ENCODE peak calls at places on chromosomes 4 and X, in ten cellular contexts. E is endodermal cell, Z is upper lobe of left lung, A is heart right ventricle, V is fibroblast of lung, O is H9, H is mammary epithelial cell, T is left ventricle myocardium inferior, N is spleen, G is cardiac muscle cell. Q is an unnamed sample.

GRCh38 chr4:38314663-38315062 is 349.3 kb upstream of the KLF3 start:
- DNase-seq in T (no peak), V (no peak), O (no peak), A (no peak), N (no peak), E (no peak), Z (no peak), H (peak; percentile 95), G (no peak), Q (no peak)

GRCh38 chr4:150258569-150258968 is 180.3 kb downstream of the DCLK2 start:
- DNase-seq in A (no peak), H (peak; percentile 73), Z (no peak), N (no peak), E (no peak), O (no peak), V (no peak), G (no peak), T (no peak), Q (no peak)

GRCh38 chr4:89800527-89801103 is 36.3 kb downstream of the SNCA start:
- DNase-seq in N (no peak), V (no peak), A (no peak), E (no peak), T (no peak), H (peak; percentile 62), O (no peak), G (peak; percentile 62), Z (no peak), Q (no peak)

GRCh38 chr4:153488719-153489384 is 22.7 kb downstream of the TMEM131L start:
- DNase-seq in A (peak; percentile 62), N (peak; percentile 86), Z (peak; percentile 53), V (no peak), T (peak; percentile 51), G (peak; percentile 18), O (peak; percentile 54), E (peak; percentile 75), H (peak; percentile 72), Q (no peak)

GRCh38 chrX:70434352-70434866 is 10.2 kb upstream of the DLG3 start:
- DNase-seq in A (peak; percentile 87), E (peak; percentile 95), G (peak; percentile 80), V (peak; percentile 73), H (peak; percentile 76), O (peak; percentile 93), T (peak; percentile 87), N (peak; percentile 89), Z (peak; percentile 88), Q (peak; percentile 53)

GRCh38 chrX:130304587-130305368 is 34.9 kb upstream of the SLC25A14 start:
- DNase-seq in T (no peak), H (no peak), Z (no peak), N (no peak), G (no peak), O (peak; percentile 36), E (peak; percentile 63), V (no peak), A (no peak), Q (no peak)

GRCh38 chr4:155604718-155605601 is 61.7 kb upstream of the GUCY1A1 start:
- DNase-seq in A (peak; percentile 14), H (peak; percentile 79), E (no peak), N (no peak), O (no peak), V (peak; percentile 98), Z (no peak), G (peak; percentile 96), T (no peak), Q (no peak)

GRCh38 chr4:20603671-20604313 is 96.5 kb upstream of the PACRGL start:
- DNase-seq in Z (no peak), A (no peak), E (no peak), G (peak; percentile 80), H (peak; percentile 77), T (no peak), N (no peak), O (no peak), V (peak; percentile 73), Q (no peak)

GRCh38 chrX:8773117-8773516 is 28.1 kb downstream of the FAM9A start:
- DNase-seq in O (no peak), T (no peak), G (no peak), V (no peak), N (no peak), E (no peak), H (no peak), A (no peak), Z (no peak), Q (no peak)

GRCh38 chr4:136103616-136104015 is 1428.7 kb downstream of the PCDH18 start:
- DNase-seq in O (no peak), H (no peak), T (no peak), G (no peak), V (no peak), E (no peak), Z (no peak), A (no peak), N (no peak), Q (no peak)

GRCh38 chrX:29728639-29729038 is 486.7 kb upstream of the MAGEB2 start:
- DNase-seq in N (no peak), H (peak; percentile 45), V (peak; percentile 61), G (peak; percentile 47), E (no peak), Z (no peak), O (no peak), T (no peak), A (no peak), Q (no peak)

GRCh38 chr4:78149737-78150136 is 92.6 kb downstream of the FRAS1 start:
- DNase-seq in T (no peak), A (no peak), N (no peak), O (no peak), H (no peak), G (no peak), Z (no peak), V (no peak), E (peak; percentile 58), Q (no peak)

GRCh38 chr4:84634961-84635360 is 52.0 kb downstream of the CDS1 start:
- DNase-seq in O (no peak), V (no peak), E (no peak), G (no peak), H (peak; percentile 49), Z (no peak), T (no peak), N (no peak), A (no peak), Q (no peak)

GRCh38 chr4:55866290-55866907 is 13.0 kb downstream of the EXOC1 start:
- DNase-seq in E (no peak), H (peak; percentile 89), N (no peak), V (peak; percentile 95), G (peak; percentile 93), O (no peak), T (no peak), A (no peak), Z (no peak), Q (no peak)

GRCh38 chr4:174604198-174604597 is 81.9 kb upstream of the HPGD start:
- DNase-seq in Z (no peak), H (peak; percentile 50), V (peak; percentile 27), E (no peak), O (no peak), N (no peak), A (no peak), T (no peak), G (peak; percentile 60), Q (no peak)

DNA sequence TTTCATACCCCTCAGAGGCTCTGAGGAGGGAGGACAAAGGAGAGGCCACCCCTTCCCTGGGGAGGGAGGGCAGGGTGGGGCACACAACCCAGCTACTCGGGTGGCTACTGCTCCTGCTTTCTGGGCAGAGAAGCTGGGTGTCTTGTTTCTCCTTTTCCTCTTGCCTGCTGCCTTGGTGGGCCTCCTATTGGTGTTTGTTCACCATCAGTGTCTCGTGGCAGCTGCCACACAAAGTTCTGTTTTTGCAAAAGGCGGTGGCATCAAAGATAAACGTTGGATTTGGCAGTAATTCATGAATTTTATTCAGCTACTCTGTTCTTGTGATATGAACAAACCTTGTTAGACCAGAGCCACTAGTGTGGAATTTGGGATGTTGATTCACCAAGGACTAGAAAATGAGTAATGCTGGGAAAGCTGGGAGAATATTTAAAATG is 153.0 kb upstream of the SCML1 start:
- DNase-seq in O (no peak), H (no peak), G (peak; percentile 32), A (no peak), Z (no peak), N (no peak), V (peak; percentile 27), T (no peak), E (no peak), Q (no peak)
- H3K27ac ChIP-seq in O (no peak overlapping the region), H (no peak overlapping the region), G (no peak overlapping the region), A (no peak overlapping the region), Z (no peak overlapping the region), N (no peak overlapping the region), V (no peak overlapping the region), T (no peak overlapping the region), E (no peak overlapping the region), Q (no peak overlapping the region)

DNA sequence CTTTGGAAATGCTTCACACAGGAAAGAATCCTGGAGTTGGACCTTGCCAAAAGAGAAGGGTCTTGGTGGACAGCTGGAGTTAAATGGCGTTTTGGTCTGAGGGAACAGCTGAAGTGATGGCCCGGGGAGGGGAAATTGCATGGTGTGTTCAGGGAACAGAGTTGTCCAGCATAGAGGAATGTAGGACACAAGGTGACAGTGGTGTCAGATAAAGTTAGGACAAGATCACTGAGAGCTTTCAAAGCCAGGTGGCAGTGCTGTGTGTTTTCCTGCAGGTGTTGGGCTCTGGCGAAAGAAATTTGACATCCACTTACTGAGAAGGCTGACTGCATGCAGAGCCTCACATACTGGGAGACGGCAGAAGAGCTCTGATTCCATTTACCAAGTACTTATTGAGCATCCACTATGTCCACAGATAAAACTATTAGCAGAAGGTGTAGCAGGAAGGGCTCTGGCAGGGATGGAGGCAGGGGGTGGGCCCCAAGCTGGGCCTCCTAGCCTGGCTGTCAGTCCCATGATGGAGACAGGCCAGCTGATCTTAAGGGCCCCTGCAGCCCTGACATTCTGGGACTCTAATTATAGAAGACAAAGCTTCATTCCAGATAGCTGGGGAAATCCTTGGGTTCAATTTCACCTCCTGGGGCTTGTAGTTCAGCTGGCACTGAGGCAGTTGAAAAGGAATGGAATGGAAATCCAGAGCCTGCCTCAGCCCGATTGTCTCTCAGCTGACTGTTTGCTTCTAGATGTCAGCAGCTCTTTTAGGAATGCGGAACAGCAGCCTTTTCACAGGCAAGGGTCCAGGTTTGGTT is 150.2 kb upstream of the MAMLD1 start:
- DNase-seq in Z (peak; percentile 20), H (no peak), T (peak; percentile 48), O (no peak), A (peak; percentile 54), V (no peak), E (peak; percentile 62), G (peak; percentile 56), N (peak; percentile 51), Q (no peak)
- TF ChIP-seq CTCF in Z (no peak), H (no peak), T (peak; percentile 33), O (peak; percentile 38), A (peak; percentile 18), V (no peak), E (peak; percentile 57), G (no peak), N (no peak), Q (no peak)

GRCh38 chr4:453267-453666 is 45.7 kb downstream of the ZNF721 start:
- DNase-seq in A (no peak), E (no peak), V (no peak), T (no peak), O (no peak), Z (no peak), G (no peak), N (no peak), H (no peak), Q (no peak)
- H3K9me3 ChIP-seq in A (peaks cover 100% of the 10 kb centered on the region), E (peaks cover 97% of the 10 kb centered on the region), V (peaks cover 2% of the 10 kb centered on the region), T (peaks cover 100% of the 10 kb centered on the region), O (peaks cover 79% of the 10 kb centered on the region), Z (peaks cover 99% of the 10 kb centered on the region), G (peaks cover 11% of the 10 kb centered on the region), N (peaks cover 100% of the 10 kb centered on the region), H (peaks cover 63% of the 10 kb centered on the region), Q (peaks cover 95% of the 10 kb centered on the region)

DNA sequence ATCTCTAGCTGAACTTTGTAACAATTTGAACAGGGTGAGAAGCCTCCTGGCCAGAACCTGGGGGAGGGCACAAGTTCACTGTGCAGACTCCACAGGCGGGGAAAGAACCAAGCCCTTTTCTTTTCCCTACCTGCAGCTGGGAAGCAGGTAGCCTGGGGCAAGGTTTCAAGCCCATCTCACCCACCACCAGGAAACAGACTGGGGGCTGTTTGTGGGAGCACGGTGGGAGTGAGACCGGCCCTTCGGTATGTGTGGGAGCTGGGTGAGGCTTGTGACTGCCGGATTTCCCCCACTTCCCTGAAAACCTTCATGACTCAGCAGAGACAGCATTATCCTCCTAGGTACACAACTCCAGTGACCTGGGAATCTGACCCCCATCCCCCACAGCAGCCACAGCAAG is 211.7 kb downstream of the ZNF674 start:
- DNase-seq in A (no peak), V (no peak), E (no peak), G (no peak), O (no peak), Z (no peak), T (no peak), H (peak; percentile 80), N (no peak), Q (no peak)
- H3K27ac ChIP-seq in A (no peak overlapping the region), V (no peak overlapping the region), E (no peak overlapping the region), G (no peak overlapping the region), O (no peak overlapping the region), Z (no peak overlapping the region), T (no peak overlapping the region), H (peak overlapping the region; percentile 62), N (no peak overlapping the region), Q (no peak overlapping the region)

Q was measured in CD4-positive, alpha-beta T cell.